ENCODE peak calls at places on chromosomes 12 and 14, in four cellular contexts. I is HCT116, G is astrocyte, X is GM23248. D is an unnamed sample.

GRCh38 chr12:125528300-125528699 is 463.1 kb downstream of the AACS start:
- DNase-seq in I (no peak), G (no peak), X (no peak), D (no peak)

GRCh38 chr14:47539065-47539464 is 136.3 kb downstream of the MDGA2 start:
- DNase-seq in I (no peak), G (no peak), X (no peak), D (peak; percentile 43)

GRCh38 chr12:30887226-30887625 is 39.3 kb upstream of the TSPAN11 start:
- DNase-seq in I (no peak), G (no peak), X (no peak), D (no peak)

GRCh38 chr12:89927226-89927698 is 218.6 kb upstream of the ATP2B1 start:
- DNase-seq in I (no peak), G (no peak), X (no peak), D (no peak)

GRCh38 chr12:122310636-122311035 is 44.3 kb upstream of the VPS33A start:
- DNase-seq in I (no peak), G (no peak), X (no peak), D (no peak)

GRCh38 chr12:119008691-119009221 is 27.4 kb downstream of the SRRM4 start:
- DNase-seq in I (no peak), G (no peak), X (no peak), D (no peak)

GRCh38 chr12:89538902-89539301 is 13.1 kb upstream of the POC1B start:
- DNase-seq in I (no peak), G (no peak), X (no peak), D (no peak)

GRCh38 chr12:100234591-100235304 is 32.1 kb downstream of the DEPDC4 start:
- DNase-seq in I (peak; percentile 29), G (peak; percentile 49), X (peak; percentile 76), D (peak; percentile 81)

GRCh38 chr12:66959276-66959675 is 280.4 kb upstream of the GRIP1 start:
- DNase-seq in I (no peak), G (no peak), X (no peak), D (peak; percentile 77)

GRCh38 chr12:93699271-93700141 is 22.3 kb downstream of the CRADD start:
- DNase-seq in I (no peak), G (peak; percentile 96), X (peak; percentile 86), D (peak; percentile 84)

GRCh38 chr14:87067061-87067460 is 925.9 kb downstream of the GALC start:
- DNase-seq in I (no peak), G (no peak), X (no peak), D (no peak)

GRCh38 chr12:67747869-67748760 is 99.6 kb downstream of the DYRK2 start:
- DNase-seq in I (peak; percentile 42), G (peak; percentile 71), X (peak; percentile 65), D (peak; percentile 73)

GRCh38 chr14:32201816-32202467 is at the start of gene RNU6-7:
- DNase-seq in I (no peak), G (peak; percentile 18), X (peak; percentile 27), D (no peak)

GRCh38 chr14:34465069-34465859 is 3.2 kb upstream of the SPTSSA start:
- DNase-seq in I (no peak), G (peak; percentile 10), X (peak; percentile 10), D (peak; percentile 18)

GRCh38 chr12:100632445-100632892 is 59.0 kb downstream of the GAS2L3 start:
- DNase-seq in I (no peak), G (no peak), X (no peak), D (no peak)

GRCh38 chr14:81273961-81274360 is 53.2 kb upstream of the GTF2A1 start:
- DNase-seq in I (no peak), G (no peak), X (no peak), D (no peak)

DNA sequence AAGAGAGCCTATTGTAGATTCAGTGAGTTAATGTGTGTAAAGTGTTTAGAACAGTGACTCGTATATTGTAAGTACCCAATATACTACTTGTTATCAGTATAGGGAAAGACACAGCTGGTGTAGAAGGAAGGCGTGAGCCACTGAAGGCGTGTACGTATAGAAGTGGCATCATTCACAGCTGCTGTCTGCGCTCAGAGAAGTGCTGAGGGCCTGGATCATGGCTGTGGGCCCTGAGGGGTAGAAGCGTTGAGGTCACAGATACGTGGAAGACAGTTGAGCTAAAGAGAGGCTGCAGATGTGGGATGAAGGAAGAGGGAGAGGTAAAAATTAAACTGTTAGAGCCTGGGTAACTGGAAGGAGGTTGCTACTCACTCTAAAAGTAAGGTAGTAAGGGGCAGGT is 5.9 kb downstream of the C12orf75 start:
- DNase-seq in I (no peak), G (no peak), X (no peak), D (peak; percentile 27)
- H3K4me1 ChIP-seq in I (peaks cover 15% of the 10 kb centered on the region), G (peaks cover 42% of the 10 kb centered on the region), X (peaks cover 60% of the 10 kb centered on the region), D (peaks cover 47% of the 10 kb centered on the region)

DNA sequence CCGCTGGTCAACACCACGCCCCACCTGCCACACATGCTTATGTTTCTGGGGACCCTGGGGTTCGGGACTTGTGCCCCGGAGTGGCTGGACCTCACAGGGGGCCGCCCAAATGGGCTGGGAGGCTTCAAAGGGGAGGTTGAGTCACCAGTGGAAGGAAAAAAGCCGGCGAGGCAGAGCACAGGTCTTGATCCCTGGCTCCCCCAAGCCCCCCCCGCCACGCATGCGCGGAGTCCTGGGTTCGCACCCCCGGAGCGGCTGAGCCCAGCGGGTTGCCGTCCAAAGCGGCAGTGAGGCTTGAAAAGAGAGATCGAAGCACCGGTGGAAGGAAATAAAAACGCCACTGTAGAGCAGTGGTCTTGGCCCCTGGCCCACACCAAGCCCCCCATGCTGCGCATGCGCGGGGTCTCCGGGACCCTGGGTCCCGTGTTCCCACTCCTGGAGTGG is 313.5 kb downstream of the ALG10 start:
- DNase-seq in I (no peak), G (no peak), X (no peak), D (peak; percentile 50)
- TF ChIP-seq EZH2 in I (no peak), G (no peak), X (no peak), D (no peak)

GRCh38 chr14:68762944-68763831 is 29.7 kb downstream of the ZFP36L1 start:
- DNase-seq in I (no peak), G (peak; percentile 63), X (peak; percentile 92), D (no peak)
- H3K9ac ChIP-seq in I (no peak overlapping the region), G (no peak overlapping the region), X (peak overlapping the region; percentile 61), D (no peak overlapping the region)

GRCh38 chr14:90626550-90626949 is 189.7 kb downstream of the TTC7B start:
- DNase-seq in I (no peak), G (no peak), X (no peak), D (no peak)
- H3K4me1 ChIP-seq in I (peaks cover 24% of the 10 kb centered on the region), G (peaks cover 14% of the 10 kb centered on the region), X (peaks cover 3% of the 10 kb centered on the region), D (peaks cover 25% of the 10 kb centered on the region)

DNA sequence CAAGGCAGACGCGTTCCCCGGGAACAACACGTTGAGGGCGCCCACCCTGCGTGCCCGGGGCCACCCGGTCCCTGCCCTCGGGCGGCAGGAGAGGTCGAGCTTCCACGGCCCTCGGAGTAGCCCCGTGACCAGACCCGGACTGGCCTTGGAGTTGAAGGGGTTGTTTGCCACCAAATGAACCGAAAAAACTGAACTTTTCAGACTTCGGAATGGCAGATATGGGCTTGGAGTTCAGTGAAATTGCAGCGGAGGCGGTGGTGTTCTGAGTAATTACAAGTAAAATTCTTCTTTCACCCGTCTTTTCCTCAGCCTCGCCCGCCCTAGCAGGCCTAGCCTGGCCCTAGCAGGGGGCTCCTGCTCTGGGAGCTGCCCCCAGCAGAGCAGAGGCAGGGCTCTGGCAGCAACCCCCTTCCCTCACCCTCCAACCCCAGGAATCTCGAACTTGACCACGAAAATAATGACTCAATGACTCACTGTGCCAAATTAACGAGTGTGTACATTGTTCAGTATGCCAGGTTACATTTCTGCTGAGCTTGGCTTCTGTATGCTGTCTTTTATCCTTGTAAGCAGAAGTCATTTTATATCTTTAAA is 1.1 kb downstream of the PAPLN start:
- DNase-seq in I (peak; percentile 6), G (peak; percentile 84), X (peak; percentile 77), D (peak; percentile 90)
- TF ChIP-seq EZH2 in I (no peak), G (no peak), X (peak; percentile 27), D (peak; percentile 47)

GRCh38 chr12:117359029-117359845 is 2.2 kb downstream of the NOS1 start:
- DNase-seq in I (no peak), G (no peak), X (no peak), D (no peak)
- H3K9ac ChIP-seq in I (no peak overlapping the region), G (no peak overlapping the region), X (no peak overlapping the region), D (no peak overlapping the region)

GRCh38 chr12:50665609-50666008 is 98.3 kb upstream of the ATF1 start:
- DNase-seq in I (no peak), G (no peak), X (no peak), D (no peak)
- H3K4me1 ChIP-seq in I (no peaks in the 10 kb centered on the region), G (peaks cover 9% of the 10 kb centered on the region), X (no peaks in the 10 kb centered on the region), D (peaks cover 16% of the 10 kb centered on the region)

GRCh38 chr12:107844312-107844921 is 69.9 kb downstream of the ASCL4 start:
- DNase-seq in I (no peak), G (no peak), X (peak; percentile 47), D (no peak)
- TF ChIP-seq EZH2 in I (no peak), G (peak; percentile 56), X (no peak), D (no peak)

GRCh38 chr12:54000105-54000773 is at the start of gene HOXC9:
- DNase-seq in I (no peak), G (no peak), X (peak; percentile 74), D (no peak)
- H3K9ac ChIP-seq in I (peak within 1 kb of the TSS; percentile 94), G (no peak within 1 kb of the TSS), X (peak within 1 kb of the TSS; percentile 98), D (peak within 1 kb of the TSS; percentile 34)